ENCODE peak calls at places on chromosomes 11 and 22, in nine cellular contexts. K is stomach, J is spleen, D is K562, I is sigmoid colon, Q is breast epithelium, F is suprapubic skin, B is vagina, M is HepG2. L is an unnamed sample.

GRCh38 chr11:70305501-70305900 is 35.0 kb downstream of the PPFIA1 start:
- DNase-seq in K (no peak), J (no peak), D (no peak), I (no peak), Q (no peak), F (no peak), B (no peak), M (no peak), L (no peak)

GRCh38 chr11:69355346-69355940 is 61.5 kb downstream of the MYEOV start:
- DNase-seq in K (peak), J (no peak), D (no peak), I (no peak), Q (peak), F (no peak), B (no peak), M (no peak), L (no peak)

GRCh38 chr11:85826096-85826855 is 15.3 kb upstream of the SYTL2 start:
- DNase-seq in K (no peak), J (no peak), D (peak), I (no peak), Q (no peak), F (no peak), B (no peak), M (no peak), L (no peak)

GRCh38 chr11:117212697-117213355 is 13.7 kb downstream of the TAGLN start:
- DNase-seq in K (no peak), J (no peak), D (no peak), I (no peak), Q (no peak), F (no peak), B (no peak), M (no peak), L (no peak)

GRCh38 chr11:9759519-9760179 is 95.8 kb downstream of the SWAP70 start:
- DNase-seq in K (peak), J (peak), D (peak), I (peak), Q (peak), F (peak), B (peak), M (peak), L (peak)

GRCh38 chr11:44270403-44271192 is 39.3 kb downstream of the ALX4 start:
- DNase-seq in K (no peak), J (peak), D (peak), I (no peak), Q (no peak), F (no peak), B (no peak), M (no peak), L (no peak)

GRCh38 chr11:70910835-70911234 is 341.5 kb downstream of the SHANK2 start:
- DNase-seq in K (no peak), J (peak), D (no peak), I (no peak), Q (no peak), F (no peak), B (no peak), M (no peak), L (no peak)

GRCh38 chr22:36227806-36228205 is 11.5 kb downstream of the APOL2 start:
- DNase-seq in K (no peak), J (no peak), D (no peak), I (no peak), Q (no peak), F (no peak), B (no peak), M (no peak), L (no peak)

GRCh38 chr11:61855939-61856730 is 28.0 kb downstream of the FADS2 start:
- DNase-seq in K (no peak), J (peak), D (no peak), I (no peak), Q (no peak), F (no peak), B (no peak), M (no peak), L (no peak)

GRCh38 chr11:16347928-16348685 is 8.2 kb downstream of the SOX6 start:
- DNase-seq in K (no peak), J (no peak), D (no peak), I (no peak), Q (no peak), F (no peak), B (no peak), M (no peak), L (no peak)

GRCh38 chr22:19805821-19806212 is 45.2 kb downstream of the TBX1 start:
- DNase-seq in K (no peak), J (peak), D (no peak), I (no peak), Q (no peak), F (peak), B (no peak), M (no peak), L (no peak)

GRCh38 chr11:108672113-108672512 is 7.2 kb downstream of the DDX10 start:
- DNase-seq in K (no peak), J (no peak), D (peak), I (no peak), Q (no peak), F (no peak), B (no peak), M (no peak), L (no peak)

GRCh38 chr11:65113361-65113756 is 1.7 kb downstream of the TM7SF2 start:
- DNase-seq in K (no peak), J (no peak), D (no peak), I (peak), Q (no peak), F (no peak), B (no peak), M (no peak), L (no peak)

GRCh38 chr11:60184824-60185511 is 2.1 kb upstream of the MS4A6A start:
- DNase-seq in K (no peak), J (no peak), D (no peak), I (no peak), Q (no peak), F (no peak), B (no peak), M (no peak), L (no peak)

GRCh38 chr11:102338479-102339010 is 8.5 kb upstream of the BIRC2 start:
- DNase-seq in K (no peak), J (no peak), D (no peak), I (no peak), Q (no peak), F (no peak), B (no peak), M (no peak), L (no peak)

GRCh38 chr22:42947211-42947990 is 67.5 kb downstream of the PACSIN2 start:
- DNase-seq in K (peak), J (no peak), D (no peak), I (no peak), Q (peak), F (peak), B (no peak), M (peak), L (no peak)

GRCh38 chr22:19407649-19408606 is 23.6 kb downstream of the HIRA start:
- DNase-seq in K (peak), J (no peak), D (peak), I (peak), Q (no peak), F (no peak), B (no peak), M (no peak), L (no peak)

GRCh38 chr22:29994027-29994715 is 86.1 kb upstream of the HORMAD2 start:
- DNase-seq in K (no peak), J (no peak), D (no peak), I (no peak), Q (no peak), F (no peak), B (no peak), M (peak), L (no peak)

GRCh38 chr11:95524328-95525036 is 265.1 kb downstream of the FAM76B start:
- DNase-seq in K (no peak), J (no peak), D (no peak), I (no peak), Q (no peak), F (no peak), B (no peak), M (no peak), L (no peak)

GRCh38 chr11:9530901-9531625 is 42.4 kb upstream of the WEE1 start:
- DNase-seq in K (no peak), J (no peak), D (no peak), I (no peak), Q (no peak), F (no peak), B (no peak), M (no peak), L (no peak)

GRCh38 chr11:134098566-134099184 is 29.8 kb downstream of the JAM3 start:
- DNase-seq in K (no peak), J (no peak), D (peak), I (no peak), Q (no peak), F (no peak), B (no peak), M (peak), L (no peak)
- TF ChIP-seq CTCF in K (peak), J (peak), D (peak), I (no peak), Q (no peak), F (no peak), B (no peak), M (peak), L (no peak)

DNA sequence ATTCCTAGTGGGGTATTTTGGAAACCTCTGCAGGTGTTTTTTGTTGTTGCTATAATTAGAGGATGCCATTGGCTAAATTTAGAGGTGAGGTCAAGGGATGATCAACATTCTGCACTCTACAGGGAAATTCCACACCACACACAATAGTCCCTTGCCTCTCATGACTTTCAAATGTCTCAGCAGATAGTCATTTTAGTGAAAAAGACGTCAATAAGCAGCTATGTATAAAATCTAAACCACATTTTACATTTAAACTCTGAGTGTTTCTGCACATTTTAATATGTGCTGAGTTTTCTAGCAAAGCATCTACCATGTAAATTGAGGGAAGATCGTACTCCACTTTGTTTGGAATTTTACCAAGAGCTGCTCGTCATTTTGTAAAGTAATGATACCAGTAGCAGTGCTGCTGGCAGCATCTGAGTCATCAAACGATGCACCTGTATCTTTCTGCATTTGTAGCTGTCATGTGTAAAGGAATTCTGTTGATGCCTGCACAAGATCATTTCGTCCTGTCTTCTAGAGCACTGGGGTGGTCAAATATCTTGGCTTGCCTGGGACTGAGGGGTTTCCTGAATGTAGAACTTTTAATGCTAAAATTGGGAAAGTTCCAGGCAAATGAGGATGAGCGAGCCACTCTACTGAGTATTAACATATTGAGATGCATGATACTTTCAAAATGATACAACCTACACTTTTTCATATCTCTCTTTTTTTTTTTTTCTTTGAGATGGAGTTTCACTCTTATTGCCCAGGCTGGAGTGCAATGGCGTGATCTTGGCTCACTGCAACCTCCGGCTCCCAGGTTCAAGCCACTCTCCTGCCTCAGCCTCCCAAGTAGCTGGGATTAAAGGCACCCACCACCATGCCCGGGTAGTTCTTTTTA is 414.5 kb upstream of the SYN3 start:
- DNase-seq in K (no peak), J (no peak), D (no peak), I (no peak), Q (no peak), F (no peak), B (no peak), M (no peak), L (no peak)
- TF ChIP-seq POLR2AphosphoS5 in K (no peak), J (no peak), D (no peak), I (no peak), Q (no peak), F (no peak), B (no peak), M (no peak), L (no peak)

GRCh38 chr11:124880958-124881357 is 15.7 kb downstream of the ROBO3 start:
- DNase-seq in K (no peak), J (no peak), D (no peak), I (no peak), Q (no peak), F (no peak), B (no peak), M (no peak), L (no peak)
- TF ChIP-seq POLR2A in K (no peak), J (no peak), D (no peak), I (no peak), Q (no peak), F (no peak), B (no peak), M (no peak), L (no peak)

DNA sequence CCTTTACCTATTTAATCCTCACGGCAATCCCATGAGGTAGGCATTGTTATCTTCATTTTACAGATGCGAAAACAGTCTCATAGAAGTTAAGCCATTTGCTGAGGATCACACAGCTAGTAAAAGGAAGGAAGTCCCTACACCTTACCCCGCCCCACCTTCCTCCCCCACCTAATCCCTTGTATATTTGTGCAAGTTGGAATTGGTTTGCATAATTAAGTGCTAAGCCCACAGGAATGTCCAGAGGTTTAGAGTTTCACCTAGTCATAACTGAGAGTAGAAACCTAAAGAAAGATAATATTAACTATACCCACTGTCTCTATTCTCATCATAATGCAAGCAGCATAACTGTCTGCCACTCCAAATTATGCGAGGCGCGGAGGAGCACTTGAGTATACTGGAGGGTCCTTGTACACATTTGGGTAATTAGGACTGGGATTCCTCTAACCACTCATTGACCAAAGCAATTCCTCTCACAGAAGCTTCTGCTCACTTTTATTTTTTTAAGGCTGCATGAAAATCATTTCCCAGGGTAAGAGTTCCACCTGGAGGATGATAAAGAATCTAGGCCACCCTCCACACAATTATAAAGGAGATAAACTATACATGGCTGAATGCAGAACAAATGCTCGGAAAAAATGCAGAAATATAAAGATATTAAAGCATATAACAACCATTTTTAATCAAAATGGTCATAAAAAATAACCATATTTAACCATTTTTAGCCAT is 199.9 kb downstream of the FAM181B start:
- DNase-seq in K (no peak), J (no peak), D (no peak), I (no peak), Q (no peak), F (no peak), B (no peak), M (no peak), L (no peak)
- TF ChIP-seq CTCF in K (no peak), J (no peak), D (no peak), I (no peak), Q (no peak), F (no peak), B (no peak), M (no peak), L (no peak)

DNA sequence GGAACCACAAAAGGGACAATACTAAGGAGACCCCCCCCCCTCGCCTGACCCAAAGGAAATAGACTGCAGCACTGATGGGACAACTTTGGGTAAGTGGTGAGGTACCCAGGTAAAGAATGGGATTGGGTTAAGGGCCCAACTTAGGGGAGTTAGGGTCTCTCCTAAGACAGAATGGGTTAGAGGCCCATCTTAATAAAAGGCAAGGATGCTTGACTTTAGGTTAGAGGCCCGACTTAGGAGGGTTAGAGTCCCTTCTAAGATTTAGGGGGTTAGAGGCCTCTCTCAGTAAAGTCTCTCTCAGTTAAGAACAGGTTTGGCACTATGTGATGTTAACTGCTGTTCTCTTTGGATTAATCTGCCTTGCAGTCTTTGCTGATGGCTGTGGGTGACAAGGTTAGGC is 41.0 kb upstream of the DBX1 start:
- DNase-seq in K (no peak), J (no peak), D (no peak), I (no peak), Q (no peak), F (no peak), B (no peak), M (no peak), L (no peak)
- TF ChIP-seq POLR2AphosphoS5 in K (no peak), J (no peak), D (no peak), I (no peak), Q (no peak), F (no peak), B (no peak), M (no peak), L (no peak)

L was measured in prostate gland.